ENCODE peak calls at places on chromosomes 2 and 18, in five cellular contexts. S, F, K, B and V are unnamed samples. For H3K27me3, the result is how much of the 10 kb centered on the place peaks cover.

GRCh38 chr2:205464681-205465080 is 217.6 kb upstream of the NRP2 start:
- DNase-seq in K (no peak), B (no peak), S (no peak), F (no peak), V (peak)

GRCh38 chr2:11446733-11447248 is 19.2 kb downstream of the E2F6 start:
- DNase-seq in S (peak), B (no peak), K (peak), F (peak), V (peak)

GRCh38 chr18:8730080-8730827 is 24.9 kb downstream of the MTCL1 start:
- DNase-seq in F (peak), B (no peak), K (peak), S (no peak), V (no peak)

GRCh38 chr2:68645523-68645922 is 2.1 kb downstream of the PROKR1 start:
- DNase-seq in F (no peak), S (no peak), K (peak), B (no peak), V (no peak)

GRCh38 chr2:229445501-229446294 is 174.6 kb upstream of the PID1 start:
- DNase-seq in B (no peak), K (peak), S (no peak), F (peak), V (no peak)

GRCh38 chr18:37565138-37565984 is at the start of gene CELF4:
- DNase-seq in F (peak), K (no peak), B (no peak), S (no peak), V (peak)

GRCh38 chr2:29123584-29124349 is 8.6 kb downstream of the CLIP4 start:
- DNase-seq in B (no peak), S (no peak), K (peak), F (peak), V (no peak)

GRCh38 chr2:81260320-81260719 is 955.8 kb upstream of the LRRTM1 start:
- DNase-seq in F (peak), K (no peak), B (no peak), S (no peak), V (no peak)

GRCh38 chr2:200065477-200065876 is 110.1 kb downstream of the MAIP1 start:
- DNase-seq in F (peak), B (no peak), S (no peak), K (no peak), V (no peak)

GRCh38 chr2:240284503-240285259 is 144.2 kb upstream of the OTOS start:
- DNase-seq in K (no peak), F (no peak), B (no peak), S (no peak), V (no peak)

GRCh38 chr2:144509548-144510205 is 10.2 kb downstream of the ZEB2 start:
- DNase-seq in F (peak), S (no peak), B (no peak), K (no peak), V (no peak)

GRCh38 chr2:128324008-128324896 is 5.6 kb upstream of the HS6ST1 start:
- DNase-seq in B (no peak), S (no peak), F (no peak), K (no peak), V (no peak)

GRCh38 chr18:9417081-9417841 is 58.1 kb upstream of the RALBP1 start:
- DNase-seq in S (no peak), B (no peak), K (peak), F (peak), V (no peak)

GRCh38 chr2:196239622-196240587 is 68.5 kb upstream of the STK17B start:
- DNase-seq in B (no peak), F (peak), S (peak), K (peak), V (no peak)

GRCh38 chr2:20682166-20682565 is 15.2 kb downstream of the GDF7 start:
- DNase-seq in F (no peak), K (no peak), S (no peak), B (no peak), V (peak)

GRCh38 chr2:171142398-171142797 is 18.3 kb downstream of the TLK1 start:
- DNase-seq in B (no peak), F (no peak), K (no peak), S (no peak), V (no peak)
- H3K4me3 ChIP-seq in B (no peak), F (no peak), K (no peak), S (no peak), V (no peak)

GRCh38 chr2:104866122-104866864 is 12.4 kb downstream of the POU3F3 start:
- DNase-seq in S (no peak), F (no peak), B (no peak), K (no peak), V (no peak)

GRCh38 chr2:104864751-104865470 is 11.0 kb downstream of the POU3F3 start:
- DNase-seq in F (no peak), B (no peak), K (no peak), S (no peak), V (no peak)

GRCh38 chr2:104866883-104867350 is 13.0 kb downstream of the POU3F3 start:
- DNase-seq in F (no peak), S (no peak), K (no peak), B (no peak), V (no peak)

GRCh38 chr2:104868081-104868806 is 14.3 kb downstream of the POU3F3 start:
- DNase-seq in S (no peak), F (no peak), B (no peak), K (no peak), V (no peak)

GRCh38 chr2:104867351-104868080 is 13.6 kb downstream of the POU3F3 start:
- DNase-seq in S (no peak), F (no peak), K (peak), B (no peak), V (no peak)
- H3K27me3 ChIP-seq in S (under half), F (under half), K (under half), B (under half), V (half or more)

GRCh38 chr2:217935245-217935879 is 67.4 kb downstream of the TNS1 start:
- DNase-seq in S (no peak), B (no peak), K (peak), F (peak), V (no peak)
- H3K4me3 ChIP-seq in S (no peak), B (peak), K (no peak), F (no peak), V (no peak)

GRCh38 chr2:110957267-110957666 is 163.4 kb upstream of the BCL2L11 start:
- DNase-seq in B (no peak), K (no peak), F (no peak), S (no peak), V (no peak)

GRCh38 chr2:110961024-110961423 is 159.7 kb upstream of the BCL2L11 start:
- DNase-seq in S (no peak), F (no peak), K (no peak), B (no peak), V (no peak)

GRCh38 chr2:110958720-110959119 is 162.0 kb upstream of the BCL2L11 start:
- DNase-seq in F (no peak), S (no peak), K (no peak), B (no peak), V (no peak)

GRCh38 chr2:110959233-110959632 is 161.5 kb upstream of the BCL2L11 start:
- DNase-seq in B (no peak), F (no peak), K (no peak), S (no peak), V (no peak)

GRCh38 chr2:110960281-110960680 is 160.4 kb upstream of the BCL2L11 start:
- DNase-seq in K (no peak), B (no peak), F (no peak), S (no peak), V (no peak)
- H3K27me3 ChIP-seq in K (under half), B (under half), F (under half), S (under half), V (half or more)

GRCh38 chr2:45007961-45008295 is 1.3 kb downstream of the SIX2 start:
- DNase-seq in F (no peak), B (no peak), S (no peak), K (no peak), V (no peak)
- H3K4me3 ChIP-seq in F (no peak), B (peak), S (no peak), K (peak), V (no peak)

DNA sequence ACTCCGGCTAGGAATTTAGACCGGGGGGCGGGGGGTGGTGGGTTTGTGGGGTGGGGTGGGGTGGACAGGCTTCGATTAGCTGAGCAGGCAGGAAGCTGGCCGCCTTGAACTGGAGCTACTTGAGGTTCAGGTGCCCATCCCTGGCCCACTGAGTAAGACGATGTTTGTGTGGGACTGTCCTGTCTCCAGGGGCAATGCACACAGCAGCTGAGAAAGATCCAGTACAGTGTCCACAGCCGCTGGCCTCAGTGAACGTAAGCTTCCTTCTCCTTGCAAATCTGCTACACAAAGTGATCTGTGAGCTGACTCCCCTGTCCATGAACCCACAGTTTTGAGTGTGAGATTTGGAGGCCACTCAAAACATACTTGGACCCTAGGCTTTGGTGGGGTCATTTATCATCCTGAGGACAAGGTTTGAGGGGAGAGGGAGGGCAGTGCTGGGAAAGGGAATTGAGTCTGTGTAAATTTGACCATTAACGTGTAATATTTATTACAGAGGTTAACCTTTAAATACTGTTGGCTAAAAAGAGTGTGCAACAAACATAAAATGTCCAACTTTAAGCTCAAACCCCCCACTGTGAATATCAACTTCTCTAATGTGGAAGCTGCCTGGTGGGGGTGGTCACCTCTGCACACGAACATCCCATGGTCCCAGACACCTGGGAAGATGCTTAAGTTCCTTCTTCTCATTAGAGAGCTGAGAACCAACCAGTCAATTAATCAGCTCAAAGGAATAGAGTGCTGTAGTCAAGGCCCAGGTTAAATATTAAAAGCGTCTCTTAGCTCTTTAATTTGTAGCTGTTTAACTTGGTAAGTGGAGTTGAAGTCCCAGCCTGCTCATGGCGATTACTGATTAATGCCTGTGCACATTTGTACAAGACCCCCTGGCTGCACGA is 5.0 kb upstream of the CYS1 start:
- DNase-seq in K (no peak), S (no peak), B (no peak), F (no peak), V (no peak)
- H3K27me3 ChIP-seq in K (under half), S (under half), B (under half), F (under half), V (under half)